ENCODE peak calls at places on chromosomes 3 and 15, in eight cellular contexts. V, J, G, P, X, R, M and E are unnamed samples.

GRCh38 chr3:48406443-48407431 is 23.1 kb downstream of the PLXNB1 start:
- DNase-seq in V (peak), J (peak), G (no peak), P (no peak), X (peak), R (no peak), M (no peak), E (no peak)

GRCh38 chr15:90955911-90956310 is 1.2 kb downstream of the RCCD1 start:
- DNase-seq in V (no peak), J (peak), G (no peak), P (no peak), X (no peak), R (no peak), M (no peak), E (no peak)

GRCh38 chr3:129486057-129487035 is 42.1 kb upstream of the RHO start:
- DNase-seq in V (no peak), J (no peak), G (peak), P (no peak), X (no peak), R (no peak), M (peak), E (no peak)

GRCh38 chr15:96326551-96327154 is 3.8 kb upstream of the NR2F2 start:
- DNase-seq in V (no peak), J (peak), G (peak), P (no peak), X (no peak), R (no peak), M (peak), E (peak)

GRCh38 chr15:75065467-75065850 is 42.1 kb downstream of the PPCDC start:
- DNase-seq in V (no peak), J (peak), G (peak), P (no peak), X (no peak), R (no peak), M (no peak), E (peak)

GRCh38 chr15:56758770-56759449 is 25.6 kb upstream of the ZNF280D start:
- DNase-seq in V (no peak), J (no peak), G (peak), P (no peak), X (no peak), R (no peak), M (peak), E (no peak)

GRCh38 chr15:73051402-73051810 is 857 bp upstream of the NEO1 start:
- DNase-seq in V (no peak), J (no peak), G (no peak), P (no peak), X (no peak), R (no peak), M (no peak), E (no peak)

GRCh38 chr15:40266828-40267304 is 16.0 kb downstream of the ANKRD63 start:
- DNase-seq in V (no peak), J (no peak), G (peak), P (no peak), X (peak), R (no peak), M (peak), E (peak)

GRCh38 chr3:45965281-45966052 is 22.2 kb downstream of the CXCR6 start:
- DNase-seq in V (no peak), J (no peak), G (no peak), P (no peak), X (no peak), R (peak), M (no peak), E (no peak)

GRCh38 chr15:89101302-89102191 is 13.3 kb downstream of the ABHD2 start:
- DNase-seq in V (no peak), J (no peak), G (peak), P (no peak), X (peak), R (no peak), M (peak), E (peak)

GRCh38 chr3:134092231-134092701 is 62.5 kb upstream of the SLCO2A1 start:
- DNase-seq in V (no peak), J (no peak), G (no peak), P (no peak), X (no peak), R (no peak), M (peak), E (no peak)

GRCh38 chr3:139353920-139354556 is 10.2 kb downstream of the MRPS22 start:
- DNase-seq in V (no peak), J (peak), G (peak), P (no peak), X (no peak), R (no peak), M (peak), E (peak)

GRCh38 chr15:57476533-57476975 is 100.2 kb downstream of the CGNL1 start:
- DNase-seq in V (no peak), J (no peak), G (peak), P (no peak), X (no peak), R (no peak), M (peak), E (peak)

GRCh38 chr15:69290346-69291164 is 8.2 kb upstream of the PAQR5 start:
- DNase-seq in V (no peak), J (no peak), G (no peak), P (no peak), X (peak), R (no peak), M (peak), E (no peak)